ENCODE peak calls at places on chromosomes 6 and 20, in four cellular contexts. W is heart left ventricle, G is RWPE2, E is transverse colon. L is an unnamed sample. For H3K36me3 and H3K4me1, the result is how much of the 10 kb centered on the place peaks cover.

GRCh38 chr20:22383156-22383555 is 201.2 kb downstream of the FOXA2 start:
- DNase-seq in W (no peak), E (no peak), G (no peak), L (no peak)

GRCh38 chr6:39669117-39669690 is 56.0 kb downstream of the KIF6 start:
- DNase-seq in W (no peak), G (no peak), E (no peak), L (no peak)

GRCh38 chr20:62174870-62175624 is 7.8 kb upstream of the MTG2 start:
- DNase-seq in E (no peak), G (peak), W (no peak), L (no peak)

GRCh38 chr6:129552413-129552812 is 157.6 kb downstream of the ARHGAP18 start:
- DNase-seq in E (no peak), G (no peak), W (no peak), L (no peak)

GRCh38 chr6:52512199-52512598 is 64.7 kb downstream of the TRAM2 start:
- DNase-seq in W (peak), E (peak), G (no peak), L (peak)

GRCh38 chr20:47496118-47496517 is 5.6 kb upstream of the NCOA3 start:
- DNase-seq in E (no peak), W (no peak), G (peak), L (no peak)

GRCh38 chr20:37901667-37902503 is 1.0 kb upstream of the VSTM2L start:
- DNase-seq in G (no peak), E (no peak), W (no peak), L (no peak)

GRCh38 chr20:63697868-63698545 is 1.6 kb downstream of the TNFRSF6B start:
- DNase-seq in W (no peak), G (peak), E (peak), L (no peak)

GRCh38 chr20:33415948-33416347 is 14.6 kb upstream of the CDK5RAP1 start:
- DNase-seq in W (peak), E (no peak), G (no peak), L (peak)

GRCh38 chr6:34190504-34191122 is 44.7 kb upstream of the GRM4 start:
- DNase-seq in E (no peak), W (no peak), G (peak), L (no peak)

DNA sequence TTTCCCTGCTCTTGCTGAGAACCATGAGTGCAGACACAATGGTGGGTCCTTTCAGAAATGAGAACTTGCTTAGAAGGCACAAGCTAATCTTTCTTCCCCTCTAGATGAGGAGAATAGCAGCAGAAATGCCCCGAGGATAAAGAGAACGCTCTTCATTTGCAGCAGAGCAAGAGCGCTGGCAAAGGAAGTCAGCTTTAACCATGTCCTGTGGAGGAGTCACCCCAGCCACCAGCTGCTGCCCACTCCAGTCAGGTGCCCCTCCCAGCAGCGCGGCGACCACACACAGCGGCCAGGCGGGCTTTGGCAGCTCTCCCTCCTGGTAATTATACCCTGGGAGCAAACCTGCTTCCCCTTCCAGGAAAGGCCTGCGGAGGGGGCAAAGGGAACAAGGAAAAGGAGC is 42.4 kb upstream of the EMILIN3 start:
- DNase-seq in E (no peak), G (no peak), W (peak), L (peak)
- H3K36me3 ChIP-seq in E (under half), G (half or more), W (half or more), L (under half)

DNA sequence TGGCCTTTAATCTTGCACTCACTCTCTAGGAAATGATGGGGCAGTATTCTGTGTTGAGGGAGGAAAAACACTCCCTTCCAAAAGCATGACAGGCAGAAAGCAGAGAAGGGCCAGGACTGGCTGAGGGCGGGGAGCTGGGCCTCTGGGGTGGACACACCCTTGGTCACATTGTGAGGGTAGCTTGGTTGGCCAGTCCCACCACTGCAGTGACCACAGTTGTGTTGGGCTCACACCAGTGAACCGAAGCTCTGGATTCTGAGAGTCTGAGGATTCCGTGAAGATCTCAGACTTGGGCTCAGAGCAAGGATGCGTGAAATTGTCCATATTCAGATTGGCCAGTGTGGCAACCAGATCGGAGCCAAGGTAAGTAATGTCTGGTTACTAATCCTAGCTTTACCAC is at the start of gene TUBB1:
- DNase-seq in E (no peak), G (peak), W (no peak), L (no peak)
- H3K4me1 ChIP-seq in E (under half), G (under half), W (under half), L (under half)

GRCh38 chr20:45157977-45158376 is 16.7 kb upstream of the PI3 start:
- DNase-seq in E (no peak), W (no peak), G (no peak), L (no peak)

GRCh38 chr20:45153147-45153546 is 21.6 kb upstream of the PI3 start:
- DNase-seq in E (no peak), W (no peak), G (no peak), L (no peak)

GRCh38 chr20:45156728-45157127 is 18.0 kb upstream of the PI3 start:
- DNase-seq in E (no peak), G (no peak), W (no peak), L (no peak)

GRCh38 chr20:45153756-45154155 is 20.9 kb upstream of the PI3 start:
- DNase-seq in W (no peak), G (no peak), E (no peak), L (no peak)

DNA sequence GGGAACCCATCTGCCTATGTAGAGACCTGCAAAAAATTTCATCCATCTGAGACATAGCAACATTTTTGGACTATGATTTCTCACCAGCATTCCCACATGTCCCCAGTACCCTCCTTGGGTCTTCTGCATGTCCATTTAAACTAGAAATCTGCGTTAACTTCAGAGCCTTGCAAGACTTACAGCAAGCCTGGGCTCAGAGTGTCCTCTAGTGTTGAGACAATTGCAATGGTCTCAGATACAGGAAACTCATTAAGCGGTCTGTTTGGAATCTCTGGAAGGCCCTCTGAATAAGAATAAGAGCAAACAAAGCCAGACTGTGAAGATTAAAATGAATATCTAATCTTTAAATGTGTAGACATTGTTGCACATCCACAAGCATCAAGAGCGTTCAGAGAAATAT is 20.5 kb upstream of the PI3 start:
- DNase-seq in G (no peak), E (no peak), W (no peak), L (no peak)
- TF ChIP-seq CTCF in G (no peak), E (no peak), W (no peak), L (no peak)

DNA sequence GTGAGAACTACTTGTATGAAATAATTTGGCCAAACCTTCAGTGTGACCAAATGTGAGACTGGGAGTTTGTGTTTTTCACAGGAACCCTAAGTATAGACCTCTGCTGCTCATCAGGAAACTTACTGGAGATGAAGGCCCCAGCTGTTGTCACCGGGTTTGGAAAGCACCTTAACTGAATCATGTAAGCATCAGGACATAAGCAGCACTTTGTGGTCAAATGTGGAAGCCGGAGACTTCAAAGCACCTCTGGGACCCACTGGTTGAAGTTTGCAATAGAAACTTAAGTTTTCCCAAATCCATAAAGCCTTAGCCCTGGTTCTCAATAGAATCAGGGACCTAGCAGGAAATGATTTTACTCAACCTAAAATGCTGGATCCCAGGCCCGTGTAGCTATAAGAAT is 14.3 kb downstream of the TTPAL start:
- DNase-seq in G (no peak), W (no peak), E (no peak), L (no peak)
- H3K36me3 ChIP-seq in G (half or more), W (half or more), E (under half), L (half or more)